ENCODE peak calls at places on chromosomes 3 and 15, in four cellular contexts. Y is H1, U is H9, E is IMR-90. W is an unnamed sample.

GRCh38 chr3:101195951-101196713 is 124.2 kb downstream of the IMPG2 start:
- DNase-seq in Y (no peak), U (no peak), E (peak; percentile 72), W (peak; percentile 68)

GRCh38 chr3:145649368-145649887 is 511.6 kb downstream of the PLOD2 start:
- DNase-seq in Y (no peak), U (no peak), E (no peak), W (no peak)

GRCh38 chr3:135973846-135974245 is 8.3 kb downstream of the PPP2R3A start:
- DNase-seq in Y (no peak), U (no peak), E (no peak), W (no peak)

GRCh38 chr3:190323241-190323617 is 983 bp upstream of the CLDN1 start:
- DNase-seq in Y (no peak), U (no peak), E (no peak), W (no peak)

GRCh38 chr3:50890688-50891344 is 216.1 kb downstream of the DOCK3 start:
- DNase-seq in Y (no peak), U (no peak), E (no peak), W (no peak)

GRCh38 chr3:49093853-49094767 is at the start of gene QRICH1:
- DNase-seq in Y (peak; percentile 91), U (peak; percentile 97), E (peak; percentile 97), W (peak; percentile 99)

GRCh38 chr3:152202976-152203626 is 65.6 kb upstream of the MBNL1 start:
- DNase-seq in Y (no peak), U (no peak), E (no peak), W (no peak)

GRCh38 chr15:59165726-59166125 is 40.9 kb upstream of the LDHAL6B start:
- DNase-seq in Y (no peak), U (no peak), E (no peak), W (no peak)

GRCh38 chr3:75180945-75181298 is 483.2 kb upstream of the FRG2C start:
- DNase-seq in Y (no peak), U (no peak), E (no peak), W (no peak)

GRCh38 chr3:47004369-47005211 is 25.1 kb downstream of the NBEAL2 start:
- DNase-seq in Y (no peak), U (no peak), E (no peak), W (no peak)

GRCh38 chr3:50450135-50450911 is 53.1 kb downstream of the CACNA2D2 start:
- DNase-seq in Y (no peak), U (no peak), E (peak; percentile 15), W (no peak)

GRCh38 chr3:77618686-77619085 is 578.8 kb downstream of the ROBO2 start:
- DNase-seq in Y (no peak), U (no peak), E (no peak), W (no peak)

GRCh38 chr15:68154923-68155559 is 50.1 kb downstream of the CALML4 start:
- DNase-seq in Y (peak; percentile 5), U (no peak), E (peak; percentile 70), W (peak; percentile 64)

GRCh38 chr15:79035111-79035601 is 55.4 kb downstream of the RASGRF1 start:
- DNase-seq in Y (no peak), U (peak; percentile 64), E (no peak), W (peak; percentile 9)

GRCh38 chr3:127392146-127392470 is 104.3 kb upstream of the PRR20G start:
- DNase-seq in Y (no peak), U (no peak), E (no peak), W (no peak)

GRCh38 chr3:172877011-172877410 is 126.5 kb downstream of the ECT2 start:
- DNase-seq in Y (no peak), U (no peak), E (no peak), W (peak; percentile 74)

GRCh38 chr3:128317101-128317697 is 149.5 kb downstream of the DNAJB8 start:
- DNase-seq in Y (no peak), U (peak; percentile 23), E (no peak), W (no peak)

GRCh38 chr15:68650901-68651709 is 72.3 kb downstream of the CORO2B start:
- DNase-seq in Y (peak; percentile 72), U (peak; percentile 95), E (no peak), W (peak; percentile 63)

GRCh38 chr3:135157045-135157444 is 362.0 kb downstream of the EPHB1 start:
- DNase-seq in Y (no peak), U (no peak), E (no peak), W (no peak)

GRCh38 chr3:150005243-150006102 is 34.8 kb upstream of the PFN2 start:
- DNase-seq in Y (no peak), U (no peak), E (peak; percentile 76), W (peak; percentile 57)

GRCh38 chr3:10983219-10983916 is 9.2 kb upstream of the SLC6A1 start:
- DNase-seq in Y (no peak), U (peak; percentile 63), E (peak; percentile 17), W (peak; percentile 22)

GRCh38 chr3:116056280-116056679 is 389.0 kb downstream of the LSAMP start:
- DNase-seq in Y (no peak), U (no peak), E (no peak), W (no peak)

GRCh38 chr15:58285212-58285920 is 146.4 kb upstream of the LIPC start:
- DNase-seq in Y (no peak), U (no peak), E (no peak), W (no peak)

GRCh38 chr15:93451265-93451664 is 362.3 kb upstream of the RGMA start:
- DNase-seq in Y (no peak), U (no peak), E (no peak), W (no peak)

GRCh38 chr3:46705022-46705530 is 3.9 kb downstream of the TMIE start:
- DNase-seq in Y (no peak), U (peak; percentile 84), E (peak; percentile 59), W (peak; percentile 75)

GRCh38 chr15:92158426-92158825 is 235.3 kb upstream of the ST8SIA2 start:
- DNase-seq in Y (no peak), U (peak; percentile 83), E (peak; percentile 2), W (no peak)

GRCh38 chr15:101201411-101202174 is 50.3 kb downstream of the CHSY1 start:
- DNase-seq in Y (peak; percentile 41), U (peak; percentile 95), E (peak; percentile 99), W (peak; percentile 98)

GRCh38 chr3:4356642-4357041 is 53.5 kb downstream of the SETMAR start:
- DNase-seq in Y (no peak), U (no peak), E (no peak), W (no peak)

GRCh38 chr3:85576091-85576690 is 617.4 kb downstream of the CADM2 start:
- DNase-seq in Y (peak; percentile 39), U (peak; percentile 70), E (peak; percentile 55), W (peak; percentile 25)

GRCh38 chr3:132953683-132954082 is 84.5 kb upstream of the TMEM108 start:
- DNase-seq in Y (no peak), U (no peak), E (peak; percentile 34), W (no peak)
- H3K14ac ChIP-seq in Y (no peak overlapping the region), U (no peak overlapping the region), E (no peak overlapping the region), W (no peak overlapping the region)

DNA sequence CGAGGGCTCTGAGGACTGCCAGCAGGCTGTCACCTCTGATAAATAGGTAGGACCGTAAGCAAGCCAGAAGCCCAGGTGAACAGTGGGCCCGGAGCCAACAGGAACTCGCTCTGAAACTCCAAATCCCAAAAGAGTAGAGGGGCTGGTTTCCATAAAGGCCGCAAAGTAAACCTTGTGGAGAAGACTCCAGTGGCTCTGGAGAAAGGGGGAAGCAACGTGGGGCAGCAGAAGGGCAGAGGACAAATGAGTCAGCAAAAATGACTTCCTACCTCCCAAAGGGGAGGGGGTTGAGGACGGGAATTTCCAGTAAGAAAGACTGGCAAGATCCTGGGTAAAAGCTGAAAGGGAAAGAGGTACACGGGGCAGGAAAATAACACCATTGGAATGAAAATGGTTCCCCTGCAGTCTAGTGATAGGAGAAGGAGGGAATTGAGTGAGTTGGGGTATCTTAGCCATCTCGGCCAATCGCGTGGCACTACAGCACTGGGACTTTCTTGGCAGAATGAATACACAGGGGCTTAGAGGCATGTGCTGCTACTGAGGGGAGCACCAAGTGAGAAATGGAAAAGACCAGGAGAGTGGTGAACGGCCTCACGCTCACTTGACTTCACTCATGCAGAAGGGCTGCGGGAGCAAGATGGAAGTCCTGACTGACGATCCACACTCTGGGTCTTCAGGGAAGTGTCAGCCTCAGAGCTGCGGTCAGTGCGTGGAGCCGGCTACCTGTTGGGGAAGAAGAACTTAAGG is 33.2 kb downstream of the BMF start:
- DNase-seq in Y (no peak), U (no peak), E (no peak), W (peak; percentile 60)
- H3K14ac ChIP-seq in Y (no peak overlapping the region), U (no peak overlapping the region), E (peak overlapping the region; percentile 3), W (peak overlapping the region; percentile 90)

GRCh38 chr15:34793901-34794300 is 1.4 kb downstream of the ACTC1 start:
- DNase-seq in Y (no peak), U (no peak), E (no peak), W (no peak)
- H3K14ac ChIP-seq in Y (no peak overlapping the region), U (no peak overlapping the region), E (no peak overlapping the region), W (no peak overlapping the region)

DNA sequence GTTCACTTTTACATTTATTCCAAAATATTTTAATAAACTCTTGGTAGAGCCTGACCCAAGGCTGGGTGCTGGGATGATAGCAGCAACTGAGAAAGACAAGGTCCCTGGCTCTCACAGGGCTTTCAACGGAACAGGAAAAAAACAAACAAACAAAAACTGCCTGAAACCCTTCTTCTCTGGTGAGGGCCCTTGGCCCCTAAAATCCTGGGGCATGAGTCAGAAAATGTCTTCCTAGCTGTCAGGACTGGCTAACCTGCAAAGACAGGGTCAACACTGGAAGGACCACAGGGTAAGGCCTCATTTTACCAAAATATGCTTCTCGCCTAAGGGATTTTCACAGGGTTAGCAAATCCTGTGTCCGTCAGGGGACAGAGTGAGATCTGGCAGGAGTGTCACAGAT is 45.7 kb upstream of the WNT5A start:
- DNase-seq in Y (no peak), U (no peak), E (no peak), W (peak; percentile 35)
- H3K14ac ChIP-seq in Y (no peak overlapping the region), U (no peak overlapping the region), E (no peak overlapping the region), W (peak overlapping the region; percentile 6)

GRCh38 chr3:9768376-9768775 is 1.4 kb downstream of the CAMK1 start:
- DNase-seq in Y (no peak), U (no peak), E (no peak), W (no peak)

GRCh38 chr3:9769012-9769411 is 735 bp downstream of the CAMK1 start:
- DNase-seq in Y (no peak), U (no peak), E (no peak), W (no peak)

GRCh38 chr3:9770276-9770812 is 597 bp upstream of the CAMK1 start:
- DNase-seq in Y (no peak), U (no peak), E (no peak), W (no peak)

GRCh38 chr3:9767418-9767817 is 2.3 kb downstream of the CAMK1 start:
- DNase-seq in Y (no peak), U (no peak), E (no peak), W (no peak)

DNA sequence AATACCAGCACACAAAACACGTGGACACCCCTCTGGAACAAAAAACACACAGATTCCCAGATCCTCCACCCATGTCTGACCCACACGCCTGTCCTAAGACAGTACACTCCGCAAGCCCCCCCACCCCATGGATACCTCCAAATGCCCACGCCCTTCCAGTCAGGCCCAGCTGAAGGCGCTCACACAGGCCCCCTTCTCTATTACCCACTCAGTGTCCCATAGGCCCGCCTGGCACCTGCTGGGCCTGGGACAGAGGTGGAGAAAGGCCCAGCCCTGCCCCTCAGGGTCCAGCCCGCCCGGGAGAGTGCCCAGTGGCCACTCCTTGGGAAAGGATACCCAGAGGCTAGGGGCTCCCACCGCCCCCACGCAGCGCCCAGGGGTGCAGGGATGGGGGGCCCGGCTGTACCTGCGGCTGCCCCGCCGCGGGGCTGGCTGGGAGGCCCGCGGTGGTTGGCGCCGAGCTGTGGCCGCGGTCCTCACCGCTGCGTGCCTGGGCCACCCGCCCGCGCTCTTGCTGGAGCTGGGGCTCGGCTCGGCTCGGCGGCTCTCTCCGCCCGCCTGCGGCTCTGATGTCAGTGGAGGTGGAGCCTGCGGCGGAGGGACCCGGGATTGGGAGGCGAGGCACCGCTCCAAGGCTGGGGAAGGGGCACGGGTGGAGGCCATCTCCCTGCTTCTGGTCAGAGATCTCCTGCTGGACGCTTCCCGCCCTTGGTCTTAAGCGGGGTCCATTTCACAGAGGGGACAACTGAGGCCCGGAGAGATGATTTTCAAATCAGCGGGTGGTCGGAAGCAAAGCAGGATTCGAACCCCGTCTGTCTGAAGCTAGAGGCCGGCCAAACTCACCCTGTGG is at the start of gene CAMK1:
- DNase-seq in Y (no peak), U (peak; percentile 78), E (peak; percentile 58), W (peak; percentile 72)
- H3K14ac ChIP-seq in Y (no peak within 1 kb of the TSS), U (no peak within 1 kb of the TSS), E (peak within 1 kb of the TSS; percentile 85), W (no peak within 1 kb of the TSS)